ENCODE peak calls at places on chromosomes 1 and 21, in seven cellular contexts. M is HFFc6, V is lower lobe of right lung, K is psoas muscle, A is neural crest cell, O is left lung, Q is choroid plexus epithelial cell. D is an unnamed sample.

GRCh38 chr1:119841306-119841705 is 30.0 kb upstream of the REG4 start:
- DNase-seq in K (no peak), Q (no peak), A (no peak), V (no peak), M (no peak), O (no peak), D (no peak)

GRCh38 chr1:210438928-210439841 is 110.5 kb downstream of the HHAT start:
- DNase-seq in O (no peak), K (no peak), M (peak), A (no peak), Q (peak), V (no peak), D (no peak)

GRCh38 chr1:4676258-4676657 is 21.8 kb downstream of the AJAP1 start:
- DNase-seq in V (no peak), A (no peak), M (no peak), Q (no peak), O (no peak), K (no peak), D (no peak)

GRCh38 chr1:58586296-58586695 is 9.2 kb upstream of the TACSTD2 start:
- DNase-seq in M (no peak), A (no peak), O (no peak), Q (no peak), V (no peak), K (no peak), D (no peak)

GRCh38 chr1:228838717-228839500 is 103.6 kb downstream of the RHOU start:
- DNase-seq in O (no peak), Q (peak), K (no peak), V (no peak), A (no peak), M (no peak), D (no peak)

GRCh38 chr1:10904396-10905358 is 107.8 kb upstream of the TARDBP start:
- DNase-seq in O (no peak), Q (no peak), M (no peak), A (no peak), K (no peak), V (peak), D (no peak)

GRCh38 chr1:230831706-230832105 is 36.6 kb downstream of the C1orf198 start:
- DNase-seq in O (no peak), V (no peak), M (no peak), A (no peak), Q (no peak), K (no peak), D (no peak)

GRCh38 chr1:205812271-205812877 is 624 bp downstream of the SLC41A1 start:
- DNase-seq in V (no peak), Q (peak), K (no peak), M (no peak), A (peak), O (no peak), D (no peak)

GRCh38 chr1:108747128-108747827 is 804 bp downstream of the STXBP3 start:
- DNase-seq in V (peak), A (peak), K (peak), Q (peak), M (peak), O (peak), D (peak)

GRCh38 chr1:145708063-145708462 is 895 bp upstream of the PDZK1 start:
- DNase-seq in K (no peak), V (no peak), O (no peak), M (peak), Q (no peak), A (no peak), D (no peak)

GRCh38 chr1:222020553-222020952 is 278.7 kb upstream of the DUSP10 start:
- DNase-seq in Q (no peak), O (no peak), V (no peak), A (no peak), K (no peak), M (no peak), D (no peak)

GRCh38 chr1:247576514-247576913 is 11.6 kb upstream of the OR2G2 start:
- DNase-seq in V (no peak), A (no peak), M (no peak), O (no peak), K (no peak), Q (peak), D (no peak)

GRCh38 chr1:110214454-110215404 is 4.6 kb downstream of the KCNC4 start:
- DNase-seq in K (no peak), A (no peak), O (no peak), Q (peak), V (no peak), M (no peak), D (no peak)

GRCh38 chr1:158931055-158931737 is at the start of gene PYHIN1:
- DNase-seq in V (no peak), O (no peak), Q (no peak), M (no peak), K (no peak), A (no peak), D (no peak)

GRCh38 chr21:29185633-29186032 is 55.2 kb downstream of the MAP3K7CL start:
- DNase-seq in O (no peak), A (no peak), M (no peak), Q (no peak), K (no peak), V (no peak), D (no peak)

GRCh38 chr1:222331340-222331739 is 216.6 kb downstream of the HHIPL2 start:
- DNase-seq in Q (peak), V (no peak), M (peak), A (no peak), K (no peak), O (no peak), D (no peak)

DNA sequence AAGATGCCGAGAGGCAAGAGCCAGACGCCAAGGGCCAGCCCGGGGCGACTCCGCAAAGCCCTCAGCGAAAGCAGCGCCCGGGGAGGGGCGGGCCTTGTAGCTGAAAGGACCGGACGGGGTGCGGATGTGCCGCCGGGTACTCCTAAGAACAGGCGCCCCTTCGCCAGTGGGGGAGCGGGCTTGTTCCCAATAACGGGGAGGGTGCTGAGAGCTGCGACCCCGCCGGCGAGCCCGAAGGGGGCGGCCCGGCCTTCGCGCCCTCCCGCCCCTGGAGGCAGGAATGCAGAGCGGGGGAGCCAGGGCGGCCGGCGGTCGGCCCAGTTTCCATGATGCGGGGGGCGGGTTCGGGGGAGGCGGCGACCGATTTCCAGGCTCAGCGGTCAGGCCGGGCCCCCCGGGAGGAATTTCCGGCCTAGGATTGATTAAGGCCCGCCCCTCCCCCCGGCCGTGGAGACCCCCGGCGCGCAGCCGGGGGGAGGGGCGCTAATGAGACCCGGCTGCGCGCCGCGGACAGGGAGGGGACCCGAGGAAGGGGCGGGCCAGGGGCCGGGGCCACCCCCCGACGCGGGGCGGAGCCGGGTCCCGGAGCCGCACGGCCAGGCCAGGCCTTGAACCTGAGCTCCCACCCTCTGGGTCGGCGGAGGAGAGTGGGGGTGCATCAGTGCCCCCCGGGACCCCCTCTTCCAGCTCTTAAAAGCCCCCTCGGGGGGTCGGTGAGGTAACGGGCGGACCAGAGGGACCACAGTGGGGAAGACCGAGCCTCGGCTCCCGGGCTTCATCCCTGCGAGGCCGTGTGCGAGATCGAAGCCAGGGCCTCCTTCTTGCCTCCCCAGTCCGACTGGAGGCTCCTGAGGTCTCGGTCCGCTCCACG is 898 bp upstream of the TMEM200B start:
- DNase-seq in Q (peak), A (peak), M (peak), V (peak), O (peak), K (peak), D (peak)
- TF ChIP-seq CTCF in Q (peak), A (peak), M (peak), V (peak), O (peak), K (peak), D (peak)

GRCh38 chr1:9459784-9460407 is 79.4 kb upstream of the SLC25A33 start:
- DNase-seq in K (peak), V (no peak), O (peak), M (no peak), Q (no peak), A (no peak), D (no peak)

GRCh38 chr1:9466780-9467755 is 72.2 kb upstream of the SLC25A33 start:
- DNase-seq in V (no peak), A (no peak), K (peak), O (no peak), Q (peak), M (no peak), D (no peak)

DNA sequence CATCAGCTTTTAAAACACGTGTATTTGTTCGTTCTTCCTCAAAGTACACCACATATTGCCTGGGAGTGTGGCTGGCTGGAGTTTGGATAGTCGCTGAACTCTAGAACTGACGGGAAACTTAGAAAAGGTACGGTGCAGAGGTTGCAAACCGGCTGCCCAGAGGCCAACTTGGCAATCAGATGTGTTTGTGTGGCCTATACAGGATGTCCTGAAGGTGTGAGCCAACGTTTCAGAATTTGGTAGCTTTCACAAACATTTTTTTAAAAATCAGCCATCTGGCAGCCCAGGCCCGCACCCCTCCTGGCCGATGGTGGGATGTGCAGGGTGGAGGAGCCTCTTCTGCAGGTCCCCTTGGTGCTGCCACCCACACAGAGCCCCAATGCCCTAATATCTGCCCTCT is 73.6 kb upstream of the SLC25A33 start:
- DNase-seq in O (no peak), K (no peak), A (no peak), M (no peak), V (no peak), Q (no peak), D (no peak)
- TF ChIP-seq CTCF in O (no peak), K (no peak), A (no peak), M (peak), V (no peak), Q (no peak), D (no peak)

GRCh38 chr1:152599934-152600333 is at the start of gene LCE3C:
- DNase-seq in M (no peak), O (no peak), K (no peak), A (no peak), Q (no peak), V (no peak), D (no peak)

DNA sequence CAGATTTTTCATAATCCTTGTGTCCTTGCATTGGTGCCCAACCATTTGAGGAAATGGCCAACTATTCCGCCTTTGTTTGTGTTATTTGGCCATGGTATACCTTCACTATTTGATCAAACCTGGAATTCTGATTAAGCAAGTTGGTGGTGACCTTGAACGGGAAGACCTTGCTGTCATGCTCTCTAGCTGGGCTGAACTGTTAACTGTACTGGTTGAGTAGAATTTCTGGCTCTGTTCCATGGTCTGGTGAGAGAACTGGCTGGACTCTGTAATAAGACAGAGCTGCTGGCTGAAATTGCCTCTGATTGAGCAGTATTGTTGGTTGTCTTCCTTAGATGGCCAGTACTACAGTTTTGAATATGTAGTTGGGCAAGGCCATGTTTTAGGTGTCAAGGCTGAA is 3.0 kb upstream of the LCE3C start:
- DNase-seq in V (no peak), O (no peak), M (no peak), K (no peak), A (no peak), Q (no peak), D (no peak)
- TF ChIP-seq CTCF in V (no peak), O (no peak), M (no peak), K (no peak), A (no peak), Q (no peak), D (no peak)

DNA sequence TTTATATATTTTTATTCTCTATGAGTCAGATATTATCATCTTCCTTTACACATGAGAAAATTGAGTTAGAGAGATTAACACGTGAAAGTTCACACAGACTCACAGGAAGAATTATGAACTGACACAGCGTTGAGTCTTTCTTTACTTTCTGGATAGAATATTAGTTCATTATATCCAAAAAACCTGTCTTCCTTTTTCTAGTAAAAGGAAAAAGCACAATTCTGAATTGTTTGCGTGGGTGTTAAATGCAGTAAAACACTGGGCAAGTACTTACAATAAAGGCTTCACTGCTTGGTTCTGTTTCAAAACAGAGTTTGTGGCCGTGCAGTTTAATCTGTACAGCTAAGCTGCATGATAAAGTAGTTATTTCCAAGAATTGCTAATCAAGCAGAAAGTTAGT is 10.8 kb downstream of the MAGI3 start:
- DNase-seq in M (no peak), Q (no peak), V (no peak), A (no peak), K (no peak), O (no peak), D (no peak)
- TF ChIP-seq CTCF in M (no peak), Q (no peak), V (no peak), A (no peak), K (no peak), O (no peak), D (no peak)

DNA sequence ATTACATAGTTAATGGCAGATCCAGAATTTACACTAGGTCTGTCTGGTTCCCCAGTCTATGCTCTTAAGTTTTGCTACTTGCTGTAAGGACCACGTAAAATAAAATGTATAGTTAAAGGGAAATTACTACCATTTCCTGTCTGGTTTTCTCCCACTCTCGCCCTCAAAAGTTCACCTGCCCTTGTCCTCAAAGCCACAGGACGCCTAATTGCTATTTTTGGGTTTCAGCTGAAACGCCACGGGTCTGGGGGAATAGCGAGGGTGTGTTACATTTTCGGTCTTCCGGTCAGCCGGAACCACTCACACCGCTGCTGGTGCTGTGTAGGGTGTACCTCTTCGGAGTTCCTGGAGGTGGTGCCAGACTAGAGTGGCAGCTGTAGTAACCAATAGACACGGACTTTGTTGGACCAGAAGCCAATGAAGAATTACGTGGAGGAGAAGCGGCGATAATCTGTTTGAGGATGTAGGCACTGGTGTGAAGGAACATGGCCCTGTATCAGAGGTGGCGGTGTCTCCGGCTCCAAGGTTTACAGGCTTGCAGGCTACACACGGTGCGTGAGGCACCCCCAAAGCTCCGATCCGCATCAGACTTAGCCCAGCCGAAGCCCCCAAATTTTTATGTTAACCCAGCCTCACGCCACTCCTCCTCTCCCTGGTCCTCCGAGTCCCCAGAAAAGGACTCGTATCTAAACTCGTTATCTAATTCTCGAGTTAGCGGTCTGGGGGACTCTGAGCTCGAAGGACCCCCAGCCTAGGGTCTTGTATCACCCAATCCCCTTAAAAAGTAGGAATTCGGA is at the start of gene TARS2:
- DNase-seq in A (peak), V (peak), K (peak), O (peak), M (peak), Q (peak), D (peak)
- TF ChIP-seq CTCF in A (peak), V (peak), K (peak), O (peak), M (peak), Q (peak), D (peak)